ENCODE peak calls at places on chromosomes 6 and 20, in seven cellular contexts. M is ovary, A is tibial nerve, T is PC-9, Q is foreskin fibroblast, S is NB4, Z is PC-3. H is an unnamed sample.

GRCh38 chr6:27545271-27546046 is 72.6 kb upstream of the ZNF184 start:
- DNase-seq in M (no peak), A (no peak), T (peak), Q (peak), S (peak), Z (no peak), H (peak)

GRCh38 chr20:13990465-13990864 is at the start of gene SEL1L2:
- DNase-seq in M (no peak), A (no peak), T (no peak), Q (no peak), S (no peak), Z (no peak), H (peak)

GRCh38 chr6:99613398-99613704 is 6.7 kb downstream of the PRDM13 start:
- DNase-seq in M (no peak), A (no peak), T (no peak), Q (peak), S (no peak), Z (no peak), H (peak)

GRCh38 chr6:37555040-37555781 is 55.5 kb upstream of the CCDC167 start:
- DNase-seq in M (no peak), A (no peak), T (no peak), Q (no peak), S (no peak), Z (no peak), H (no peak)

GRCh38 chr6:4677011-4677750 is 99.0 kb upstream of the CDYL start:
- DNase-seq in M (no peak), A (no peak), T (no peak), Q (no peak), S (no peak), Z (no peak), H (no peak)

GRCh38 chr20:1860446-1860845 is 34.8 kb upstream of the SIRPA start:
- DNase-seq in M (no peak), A (no peak), T (no peak), Q (peak), S (no peak), Z (peak), H (no peak)

GRCh38 chr20:33401922-33402369 is 627 bp upstream of the CDK5RAP1 start:
- DNase-seq in M (no peak), A (no peak), T (no peak), Q (peak), S (peak), Z (no peak), H (no peak)

GRCh38 chr6:41442800-41443501 is 103.2 kb upstream of the FOXP4 start:
- DNase-seq in M (peak), A (peak), T (no peak), Q (peak), S (no peak), Z (no peak), H (peak)

GRCh38 chr20:34516874-34517542 is 786 bp downstream of the DYNLRB1 start:
- DNase-seq in M (no peak), A (no peak), T (no peak), Q (no peak), S (peak), Z (peak), H (peak)

GRCh38 chr20:2507464-2507863 is 1.3 kb downstream of the ZNF343 start:
- DNase-seq in M (no peak), A (no peak), T (no peak), Q (no peak), S (peak), Z (no peak), H (no peak)

GRCh38 chr6:110543106-110543505 is 66.7 kb upstream of the SLC22A16 start:
- DNase-seq in M (no peak), A (no peak), T (peak), Q (peak), S (no peak), Z (peak), H (no peak)

GRCh38 chr20:34190679-34191090 is 50.5 kb upstream of the ASIP start:
- DNase-seq in M (peak), A (peak), T (peak), Q (peak), S (peak), Z (peak), H (peak)

GRCh38 chr6:76684881-76685280 is 612.4 kb upstream of the IMPG1 start:
- DNase-seq in M (no peak), A (no peak), T (no peak), Q (peak), S (peak), Z (no peak), H (no peak)
- TF ChIP-seq CTCF in M (no peak), A (no peak), T (no peak), Q (no peak), S (no peak), Z (no peak), H (no peak)

GRCh38 chr20:47304287-47304686 is 52.2 kb downstream of the ZMYND8 start:
- DNase-seq in M (no peak), A (no peak), T (no peak), Q (peak), S (no peak), Z (peak), H (no peak)
- TF ChIP-seq CTCF in M (no peak), A (no peak), T (no peak), Q (peak), S (no peak), Z (peak), H (no peak)

GRCh38 chr20:64049887-64050260 is 435 bp upstream of the SOX18 start:
- DNase-seq in M (no peak), A (no peak), T (no peak), Q (no peak), S (peak), Z (no peak), H (no peak)

GRCh38 chr20:64051532-64052325 is 2.3 kb upstream of the SOX18 start:
- DNase-seq in M (peak), A (no peak), T (no peak), Q (no peak), S (no peak), Z (no peak), H (no peak)

GRCh38 chr20:64051033-64051452 is 1.6 kb upstream of the SOX18 start:
- DNase-seq in M (no peak), A (no peak), T (no peak), Q (no peak), S (no peak), Z (no peak), H (no peak)

GRCh38 chr20:64049060-64049886 is at the start of gene SOX18:
- DNase-seq in M (no peak), A (no peak), T (peak), Q (peak), S (peak), Z (peak), H (peak)

DNA sequence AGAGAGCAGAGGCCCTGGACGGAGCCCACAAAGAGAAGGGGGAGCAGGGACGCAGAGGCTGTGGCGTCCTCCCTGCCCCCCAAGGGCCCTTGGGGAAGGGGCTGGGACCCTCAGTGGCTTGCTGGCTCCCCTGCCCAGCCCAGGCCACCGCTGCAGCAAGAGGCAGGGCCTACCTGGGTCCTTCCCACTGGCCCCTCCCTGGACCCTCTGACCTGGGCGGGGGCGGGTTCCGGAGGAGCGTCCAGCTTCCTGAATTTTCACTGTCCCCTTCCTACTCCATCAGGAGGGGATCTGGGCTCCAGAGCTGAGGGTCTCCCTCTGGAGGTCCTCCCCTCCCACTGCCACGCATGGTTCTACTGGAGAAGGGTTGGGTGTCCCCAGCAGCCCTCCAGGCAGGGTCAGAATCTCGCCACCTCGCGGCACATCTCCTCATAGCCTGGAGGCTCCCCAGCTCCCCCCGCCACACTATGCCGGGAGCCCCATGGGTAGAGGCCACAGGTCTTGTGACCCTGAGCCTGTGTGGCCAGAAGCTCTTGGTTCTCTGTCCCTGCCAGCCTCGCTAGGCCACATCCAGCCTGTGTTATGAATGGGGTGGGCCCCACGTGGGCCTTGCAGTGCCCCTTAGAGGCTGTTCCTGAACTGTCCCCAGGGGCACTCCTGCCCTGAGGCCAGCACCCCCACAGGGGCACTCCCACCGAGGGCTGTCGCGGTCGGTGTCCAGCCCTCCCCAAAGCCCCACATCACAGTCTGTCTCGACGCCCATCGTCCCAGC is 1.0 kb upstream of the SOX18 start:
- DNase-seq in M (no peak), A (no peak), T (no peak), Q (no peak), S (peak), Z (no peak), H (no peak)
- TF ChIP-seq CTCF in M (no peak), A (no peak), T (no peak), Q (no peak), S (no peak), Z (no peak), H (no peak)

DNA sequence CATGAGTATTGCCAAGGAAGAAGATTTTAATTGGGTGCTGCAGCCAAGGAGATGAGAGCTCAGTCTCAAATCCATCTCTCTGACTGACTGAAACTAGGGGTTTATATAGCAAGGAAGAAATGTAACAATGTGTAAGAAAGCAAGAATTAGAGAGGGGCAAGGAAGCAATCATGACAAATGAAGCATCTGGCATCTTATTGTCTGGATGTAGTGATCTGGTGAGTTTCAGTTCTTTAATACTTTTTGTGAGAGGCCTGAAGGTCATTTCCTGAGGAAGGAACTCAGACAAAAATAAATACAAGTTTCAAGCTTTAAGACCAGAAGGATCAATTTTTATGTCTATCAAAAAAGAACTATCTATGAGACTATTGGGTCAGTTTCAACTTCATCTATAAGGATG is 64.2 kb downstream of the HTR1E start:
- DNase-seq in M (no peak), A (no peak), T (no peak), Q (no peak), S (no peak), Z (no peak), H (no peak)
- TF ChIP-seq CTCF in M (no peak), A (no peak), T (no peak), Q (no peak), S (no peak), Z (no peak), H (no peak)

GRCh38 chr6:16493112-16493511 is 254.7 kb downstream of the GMPR start:
- DNase-seq in M (no peak), A (no peak), T (no peak), Q (no peak), S (no peak), Z (no peak), H (no peak)

GRCh38 chr6:16496982-16497823 is 258.8 kb downstream of the GMPR start:
- DNase-seq in M (no peak), A (no peak), T (no peak), Q (peak), S (no peak), Z (no peak), H (no peak)

GRCh38 chr6:16493802-16494201 is 255.4 kb downstream of the GMPR start:
- DNase-seq in M (no peak), A (no peak), T (no peak), Q (no peak), S (no peak), Z (no peak), H (no peak)

GRCh38 chr6:16496210-16496609 is 257.8 kb downstream of the GMPR start:
- DNase-seq in M (no peak), A (no peak), T (no peak), Q (no peak), S (no peak), Z (no peak), H (no peak)

DNA sequence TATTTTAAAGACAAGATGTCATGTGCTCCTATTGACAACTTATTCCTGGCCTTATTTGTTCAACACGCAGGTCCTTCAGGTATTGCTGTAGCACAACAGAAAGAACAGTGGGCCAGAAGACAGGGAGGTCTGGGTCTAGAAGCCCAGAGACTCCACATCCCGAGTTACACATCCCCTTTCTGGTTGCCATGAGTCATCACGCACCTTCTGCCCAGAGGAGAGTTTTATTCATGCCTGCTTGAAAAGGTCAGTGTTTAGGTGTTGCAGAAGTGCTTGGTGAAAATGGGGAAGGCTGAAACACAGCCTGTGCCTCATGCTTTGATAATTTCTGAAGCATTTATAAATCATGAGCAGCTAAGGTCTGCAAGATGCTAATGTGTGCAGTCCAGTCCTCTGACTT is 256.4 kb downstream of the GMPR start:
- DNase-seq in M (no peak), A (no peak), T (no peak), Q (no peak), S (peak), Z (peak), H (no peak)
- TF ChIP-seq CTCF in M (no peak), A (no peak), T (no peak), Q (no peak), S (no peak), Z (no peak), H (no peak)

DNA sequence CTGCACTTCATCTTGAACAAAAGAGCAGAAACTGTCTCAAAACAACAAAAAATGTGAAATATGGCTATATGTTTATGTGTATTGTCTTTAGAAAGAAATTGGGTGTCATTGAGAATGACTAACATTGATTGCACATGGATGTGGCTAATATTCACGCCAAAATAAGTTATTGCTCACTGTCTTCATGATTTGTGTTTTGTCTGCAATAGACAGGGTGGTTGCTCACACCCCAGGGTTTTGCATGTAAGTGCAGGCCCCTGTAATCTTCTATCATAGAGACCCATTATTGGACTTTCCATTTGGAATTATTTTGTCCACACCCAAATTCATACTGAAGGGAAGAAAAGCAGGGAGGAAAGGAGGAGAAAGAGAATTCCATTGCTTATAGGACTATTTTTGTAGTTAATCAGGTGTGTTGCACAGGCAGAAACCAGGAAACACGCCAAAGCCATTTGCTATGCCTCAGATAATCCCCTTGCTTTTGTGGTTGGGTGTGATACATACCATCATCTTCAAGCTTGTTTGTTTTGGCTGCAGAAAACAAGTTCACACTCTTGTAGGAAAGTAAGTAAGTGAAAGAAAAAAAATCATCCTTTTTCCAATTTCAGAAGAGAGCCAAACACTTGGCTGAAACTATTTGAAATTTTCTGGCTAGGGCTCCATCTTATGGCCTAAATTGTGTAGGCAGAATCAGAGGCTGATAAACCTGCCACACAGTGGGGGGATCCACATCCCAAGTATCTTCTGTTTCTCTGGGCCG is 214.1 kb downstream of the COL12A1 start:
- DNase-seq in M (no peak), A (no peak), T (peak), Q (peak), S (no peak), Z (peak), H (no peak)
- TF ChIP-seq CTCF in M (no peak), A (no peak), T (no peak), Q (peak), S (no peak), Z (peak), H (no peak)

GRCh38 chr6:109095036-109095820 is at the start of gene CEP57L1:
- DNase-seq in M (peak), A (peak), T (peak), Q (peak), S (peak), Z (peak), H (peak)

GRCh38 chr6:109095821-109096084 is 446 bp downstream of the CEP57L1 start:
- DNase-seq in M (no peak), A (no peak), T (no peak), Q (no peak), S (no peak), Z (no peak), H (no peak)

GRCh38 chr6:109096198-109096597 is 891 bp downstream of the CEP57L1 start:
- DNase-seq in M (no peak), A (no peak), T (no peak), Q (no peak), S (peak), Z (no peak), H (no peak)

GRCh38 chr6:109093732-109094131 is 914 bp downstream of the SESN1 start:
- DNase-seq in M (no peak), A (no peak), T (no peak), Q (peak), S (peak), Z (no peak), H (no peak)

GRCh38 chr6:109094351-109095035 is at the start of gene SESN1:
- DNase-seq in M (peak), A (peak), T (peak), Q (peak), S (peak), Z (peak), H (peak)
- TF ChIP-seq CTCF in M (peak), A (no peak), T (no peak), Q (no peak), S (no peak), Z (no peak), H (no peak)

GRCh38 chr6:131811510-131811909 is 3.7 kb downstream of the ENPP1 start:
- DNase-seq in M (no peak), A (no peak), T (no peak), Q (no peak), S (no peak), Z (no peak), H (no peak)

GRCh38 chr6:131803007-131803769 is 4.6 kb upstream of the ENPP1 start:
- DNase-seq in M (no peak), A (no peak), T (no peak), Q (no peak), S (no peak), Z (no peak), H (no peak)

GRCh38 chr6:131807321-131807643 is 538 bp upstream of the ENPP1 start:
- DNase-seq in M (no peak), A (no peak), T (no peak), Q (no peak), S (no peak), Z (no peak), H (no peak)

GRCh38 chr6:131808460-131809269 is 845 bp downstream of the ENPP1 start:
- DNase-seq in M (no peak), A (no peak), T (no peak), Q (peak), S (no peak), Z (no peak), H (no peak)

DNA sequence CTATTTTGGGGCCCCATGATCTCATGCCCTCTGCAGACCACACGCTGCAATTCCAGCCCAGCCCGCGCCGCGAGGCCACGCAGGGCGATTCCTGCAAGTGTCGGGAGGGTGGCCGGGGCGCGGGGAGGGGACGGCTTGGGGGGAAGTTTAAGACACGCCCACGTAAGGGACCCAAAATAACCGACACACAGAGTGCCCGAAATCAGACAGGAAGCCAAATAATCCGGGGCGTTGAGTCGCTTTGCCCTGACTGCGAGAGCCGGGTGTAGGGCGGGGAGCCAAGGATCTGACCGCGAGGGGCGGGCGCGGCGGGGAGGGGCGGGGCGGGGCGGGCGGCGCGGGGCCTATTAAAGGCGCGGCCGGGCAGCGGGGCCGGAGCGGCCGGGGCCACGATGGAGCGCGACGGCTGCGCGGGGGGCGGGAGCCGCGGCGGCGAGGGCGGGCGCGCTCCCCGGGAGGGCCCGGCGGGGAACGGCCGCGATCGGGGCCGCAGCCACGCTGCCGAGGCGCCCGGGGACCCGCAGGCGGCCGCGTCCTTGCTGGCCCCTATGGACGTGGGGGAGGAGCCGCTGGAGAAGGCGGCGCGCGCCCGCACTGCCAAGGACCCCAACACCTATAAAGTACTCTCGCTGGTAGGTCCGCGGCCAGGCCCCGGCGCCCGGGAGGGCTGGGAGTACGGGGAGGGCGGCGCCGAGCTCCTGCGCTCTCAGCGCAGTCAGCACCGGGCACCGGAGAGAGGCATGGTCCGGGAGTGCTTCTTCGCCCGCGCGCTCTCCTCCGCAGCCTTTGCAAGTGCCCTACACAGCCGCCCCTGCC is at the start of gene ENPP1:
- DNase-seq in M (peak), A (peak), T (peak), Q (peak), S (no peak), Z (peak), H (peak)
- TF ChIP-seq CTCF in M (no peak), A (peak), T (no peak), Q (peak), S (no peak), Z (peak), H (no peak)

GRCh38 chr20:43665466-43666176 is 1.3 kb upstream of the MYBL2 start:
- DNase-seq in M (no peak), A (no peak), T (peak), Q (no peak), S (no peak), Z (peak), H (no peak)

GRCh38 chr20:43662943-43663655 is 3.8 kb upstream of the MYBL2 start:
- DNase-seq in M (no peak), A (no peak), T (peak), Q (peak), S (no peak), Z (peak), H (no peak)

GRCh38 chr20:43667341-43668132 is 623 bp downstream of the MYBL2 start:
- DNase-seq in M (no peak), A (no peak), T (peak), Q (peak), S (peak), Z (peak), H (peak)

GRCh38 chr20:43669332-43669731 is 2.4 kb downstream of the MYBL2 start:
- DNase-seq in M (no peak), A (no peak), T (peak), Q (peak), S (peak), Z (peak), H (no peak)

GRCh38 chr20:43666376-43667328 is at the start of gene MYBL2:
- DNase-seq in M (no peak), A (no peak), T (peak), Q (peak), S (peak), Z (peak), H (peak)
- TF ChIP-seq CTCF in M (no peak), A (no peak), T (no peak), Q (no peak), S (no peak), Z (no peak), H (no peak)

GRCh38 chr6:139257821-139258398 is 33.9 kb downstream of the TXLNB start:
- DNase-seq in M (no peak), A (no peak), T (no peak), Q (no peak), S (no peak), Z (no peak), H (no peak)
- TF ChIP-seq CTCF in M (no peak), A (no peak), T (no peak), Q (no peak), S (no peak), Z (no peak), H (no peak)